ENCODE peak calls at places on chromosome 11, in ten cellular contexts. P is mesothelial cell of epicardium, D is fibroblast of mammary gland, U is nephron progenitor cell, S is colonic mucosa, I is endothelial cell, X is A549, A is AG09309, M is lower leg skin, J is cardiac fibroblast. Q is an unnamed sample.

GRCh38 chr11:121439759-121440158 is 12.4 kb upstream of the SORL1 start:
- DNase-seq in D (no peak), J (no peak), U (no peak), A (no peak), X (no peak), M (no peak), P (no peak), I (no peak), S (no peak), Q (no peak)

GRCh38 chr11:118921121-118921928 is 4.4 kb downstream of the BCL9L start:
- DNase-seq in A (no peak), P (no peak), U (no peak), J (peak; percentile 96), D (peak; percentile 95), I (peak; percentile 21), M (peak; percentile 82), S (peak; percentile 68), X (no peak), Q (peak; percentile 96)

GRCh38 chr11:2891291-2891690 is 5.7 kb upstream of the CDKN1C start:
- DNase-seq in U (no peak), X (no peak), I (no peak), J (no peak), P (no peak), M (no peak), S (no peak), D (no peak), A (no peak), Q (no peak)

GRCh38 chr11:48172818-48173609 is 43.6 kb upstream of the OR4B1 start:
- DNase-seq in M (peak; percentile 32), D (peak; percentile 61), S (peak; percentile 56), I (peak; percentile 76), U (peak; percentile 78), P (peak; percentile 27), A (peak; percentile 31), J (peak; percentile 83), X (peak; percentile 78), Q (peak; percentile 77)

GRCh38 chr11:35893796-35894475 is 49.9 kb upstream of the LDLRAD3 start:
- DNase-seq in S (peak; percentile 35), P (no peak), U (no peak), I (no peak), M (peak; percentile 63), A (no peak), X (no peak), D (peak; percentile 72), J (peak; percentile 11), Q (peak; percentile 33)

GRCh38 chr11:10325398-10326079 is 20.7 kb downstream of the ADM start:
- DNase-seq in S (no peak), J (peak; percentile 90), U (no peak), M (no peak), I (no peak), D (peak; percentile 97), A (no peak), P (no peak), X (no peak), Q (peak; percentile 93)

GRCh38 chr11:69460540-69461257 is 20.8 kb upstream of the LINC01488 start:
- DNase-seq in I (no peak), S (no peak), J (peak; percentile 50), D (peak; percentile 97), A (peak; percentile 65), M (no peak), X (no peak), P (no peak), U (no peak), Q (peak; percentile 75)

GRCh38 chr11:35035894-35036408 is 103.0 kb upstream of the CD44 start:
- DNase-seq in U (no peak), P (no peak), M (no peak), S (no peak), I (no peak), A (peak; percentile 98), X (no peak), J (peak; percentile 97), D (peak; percentile 99), Q (peak; percentile 99)

GRCh38 chr11:69808708-69809107 is 10.5 kb downstream of the FGF3 start:
- DNase-seq in U (peak; percentile 37), X (no peak), M (no peak), I (no peak), A (no peak), J (peak; percentile 48), S (no peak), D (peak; percentile 6), P (no peak), Q (peak; percentile 18)

GRCh38 chr11:49151211-49151610 is 57.2 kb downstream of the FOLH1 start:
- DNase-seq in M (no peak), I (no peak), U (no peak), D (no peak), X (no peak), A (no peak), P (no peak), J (no peak), S (no peak), Q (no peak)

DNA sequence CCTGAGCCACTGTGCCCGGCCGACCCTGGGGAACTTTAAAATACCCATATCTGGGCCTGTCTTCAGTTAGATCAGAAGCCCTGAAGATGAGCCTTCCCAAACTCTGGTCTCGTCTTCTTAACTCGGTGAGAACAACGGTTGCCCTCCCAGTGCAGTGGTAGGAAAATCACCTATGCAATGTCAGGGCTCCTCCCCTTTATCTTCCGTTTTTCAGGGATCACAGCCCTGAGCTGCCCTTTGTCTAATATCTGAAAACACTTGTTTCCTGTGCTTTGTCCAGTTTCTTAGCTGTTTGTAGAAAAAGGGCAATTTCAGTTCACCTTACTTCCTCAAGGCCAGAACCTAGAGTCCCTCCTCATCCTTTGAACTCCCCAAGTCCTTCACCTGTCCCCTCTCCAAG is 9.4 kb downstream of the DRAP1 start:
- DNase-seq in A (no peak), D (no peak), M (no peak), X (no peak), J (no peak), I (no peak), U (no peak), P (no peak), S (no peak), Q (no peak)
- TF ChIP-seq CTCF in A (no peak), D (no peak), M (no peak), X (no peak), J (no peak), I (no peak), U (no peak), P (no peak), S (no peak), Q (no peak)

GRCh38 chr11:876550-876949 is 33.9 kb downstream of the TSPAN4 start:
- DNase-seq in A (no peak), X (no peak), U (no peak), J (no peak), P (no peak), D (no peak), M (no peak), I (no peak), S (no peak), Q (no peak)

GRCh38 chr11:877565-877964 is 33.0 kb downstream of the CHID1 start:
- DNase-seq in I (no peak), X (no peak), S (no peak), A (no peak), D (peak; percentile 6), M (no peak), U (peak; percentile 43), J (no peak), P (no peak), Q (no peak)

GRCh38 chr11:883527-883926 is 27.1 kb downstream of the CHID1 start:
- DNase-seq in A (no peak), I (no peak), S (no peak), P (no peak), X (no peak), J (no peak), D (no peak), M (no peak), U (no peak), Q (no peak)

GRCh38 chr11:882593-882992 is 28.0 kb downstream of the CHID1 start:
- DNase-seq in I (no peak), J (no peak), A (no peak), X (no peak), P (no peak), S (no peak), D (no peak), M (no peak), U (no peak), Q (no peak)

GRCh38 chr11:880447-880846 is 30.2 kb downstream of the CHID1 start:
- DNase-seq in S (no peak), J (no peak), I (no peak), D (no peak), X (no peak), P (no peak), U (no peak), M (no peak), A (no peak), Q (no peak)
- TF ChIP-seq CTCF in S (no peak), J (peak; percentile 3), I (no peak), D (no peak), X (no peak), P (no peak), U (no peak), M (no peak), A (no peak), Q (no peak)

DNA sequence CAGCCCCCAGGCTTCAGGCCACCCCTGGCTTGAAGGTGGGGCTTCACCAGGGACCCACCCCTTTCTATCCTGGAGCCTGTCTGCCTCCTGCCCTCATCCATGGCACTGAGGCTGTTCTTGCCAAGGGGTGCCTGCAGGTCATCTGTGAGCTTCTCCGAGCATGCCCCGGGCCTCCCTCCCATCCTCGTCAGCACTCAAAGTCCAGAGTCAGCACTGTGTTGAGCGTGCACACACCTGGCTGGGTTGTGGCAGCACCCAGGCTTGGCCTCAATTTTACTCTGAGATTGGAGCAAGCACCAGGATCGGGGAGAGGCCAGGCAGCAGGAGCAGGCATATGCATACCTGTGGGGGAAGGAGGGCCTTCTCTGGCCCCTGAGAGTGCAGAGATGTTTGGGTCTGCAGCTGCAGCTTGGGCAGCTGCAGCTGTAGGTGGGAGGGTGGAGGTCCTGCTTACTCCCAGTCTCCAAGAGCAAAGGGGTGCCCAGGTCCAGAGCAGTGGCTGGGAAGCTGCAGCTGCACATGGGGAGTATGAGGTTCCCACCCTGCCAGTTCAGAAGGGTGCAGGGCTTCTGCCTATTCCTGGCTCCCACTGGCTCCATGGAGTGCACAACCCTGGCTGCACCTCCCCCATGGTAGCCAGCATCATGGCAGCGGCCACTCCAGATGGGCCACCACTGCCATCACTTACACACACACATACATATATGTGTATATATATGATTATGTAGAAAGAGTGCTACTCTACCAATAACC is 488.7 kb downstream of the JRKL start:
- DNase-seq in P (no peak), D (no peak), S (no peak), J (no peak), A (no peak), M (no peak), I (no peak), X (no peak), U (no peak), Q (no peak)
- TF ChIP-seq CTCF in P (no peak), D (no peak), S (no peak), J (no peak), A (no peak), M (no peak), I (no peak), X (no peak), U (no peak), Q (no peak)

GRCh38 chr11:131025421-131026126 is 109.3 kb upstream of the SNX19 start:
- DNase-seq in S (no peak), X (no peak), D (no peak), A (no peak), U (no peak), M (no peak), I (no peak), J (no peak), P (no peak), Q (no peak)

GRCh38 chr11:131027501-131027900 is 111.2 kb upstream of the SNX19 start:
- DNase-seq in D (peak; percentile 2), J (peak; percentile 42), S (no peak), P (no peak), X (no peak), A (no peak), I (no peak), U (no peak), M (no peak), Q (peak; percentile 16)

GRCh38 chr11:131025020-131025419 is 108.7 kb upstream of the SNX19 start:
- DNase-seq in U (peak; percentile 15), D (peak; percentile 66), M (no peak), X (peak; percentile 5), S (no peak), I (peak; percentile 12), A (peak; percentile 45), P (no peak), J (peak; percentile 57), Q (peak; percentile 63)
- TF ChIP-seq CTCF in U (peak; percentile 51), D (peak; percentile 82), M (no peak), X (peak; percentile 28), S (no peak), I (peak; percentile 20), A (peak; percentile 84), P (no peak), J (peak; percentile 76), Q (peak; percentile 74)

Q was measured in fibroblast of pulmonary artery.